ENCODE peak calls at places on chromosomes 3 and 15, in seven cellular contexts. Y is IMR-90, A is mesendoderm, L is mesenchymal stem cell, V is neuronal stem cell, C is H9, N is trophoblast cell. M is an unnamed sample.
A peak's percentile ranks its signal among the peaks of the same experiment; 100 is the strongest.

GRCh38 chr15:83062768-83063180 is 4.3 kb downstream of the BTBD1 start:
- DNase-seq in L (no peak), V (no peak), Y (no peak), N (no peak), C (no peak), A (no peak), M (no peak)

GRCh38 chr3:20326537-20326936 is 140.5 kb upstream of the SGO1 start:
- DNase-seq in A (no peak), V (no peak), L (no peak), N (peak; percentile 31), C (no peak), Y (no peak), M (no peak)

GRCh38 chr3:190718097-190718496 is 144.4 kb downstream of the GMNC start:
- DNase-seq in V (no peak), L (no peak), N (no peak), C (peak; percentile 43), A (peak; percentile 56), Y (no peak), M (no peak)

GRCh38 chr15:66682865-66683264 is 19.2 kb upstream of the SMAD6 start:
- DNase-seq in C (no peak), V (no peak), N (peak; percentile 82), A (no peak), L (no peak), Y (peak; percentile 43), M (no peak)

GRCh38 chr3:128348075-128348474 is 118.6 kb downstream of the DNAJB8 start:
- DNase-seq in Y (no peak), V (no peak), L (no peak), A (no peak), C (no peak), N (no peak), M (no peak)

GRCh38 chr15:72486144-72486543 is 12.0 kb downstream of the ARIH1 start:
- DNase-seq in C (no peak), L (no peak), N (no peak), Y (no peak), V (no peak), A (no peak), M (no peak)

GRCh38 chr3:159174715-159175390 is 373.0 kb downstream of the MFSD1 start:
- DNase-seq in C (no peak), A (no peak), V (no peak), L (peak; percentile 72), Y (no peak), N (no peak), M (no peak)

GRCh38 chr3:23900744-23901143 is 16.0 kb downstream of the NKIRAS1 start:
- DNase-seq in A (no peak), Y (peak; percentile 71), C (no peak), N (peak; percentile 17), V (no peak), L (peak; percentile 77), M (no peak)

GRCh38 chr3:16370872-16371740 is 106.1 kb downstream of the OXNAD1 start:
- DNase-seq in V (no peak), L (no peak), N (peak; percentile 31), Y (peak; percentile 90), A (peak; percentile 26), C (no peak), M (no peak)

GRCh38 chr3:59320080-59320479 is 270.3 kb upstream of the CFAP20DC start:
- DNase-seq in V (peak; percentile 37), A (peak; percentile 26), C (no peak), Y (no peak), N (no peak), L (no peak), M (no peak)

GRCh38 chr3:187802928-187803259 is 57.6 kb upstream of the BCL6 start:
- DNase-seq in L (no peak), A (no peak), V (no peak), C (no peak), N (no peak), Y (no peak), M (no peak)

GRCh38 chr3:194937144-194937543 is 251.5 kb downstream of the FAM43A start:
- DNase-seq in A (no peak), N (no peak), Y (no peak), C (no peak), L (no peak), V (no peak), M (peak; percentile 14)

GRCh38 chr3:194936659-194937058 is 251.0 kb downstream of the FAM43A start:
- DNase-seq in L (no peak), Y (no peak), A (no peak), N (no peak), C (no peak), V (no peak), M (no peak)

GRCh38 chr3:194938845-194939531 is 253.3 kb downstream of the FAM43A start:
- DNase-seq in L (no peak), Y (peak; percentile 41), V (no peak), C (no peak), N (no peak), A (no peak), M (no peak)

GRCh38 chr3:194939532-194939909 is 253.8 kb downstream of the FAM43A start:
- DNase-seq in V (no peak), L (no peak), C (no peak), N (no peak), A (no peak), Y (no peak), M (no peak)

DNA sequence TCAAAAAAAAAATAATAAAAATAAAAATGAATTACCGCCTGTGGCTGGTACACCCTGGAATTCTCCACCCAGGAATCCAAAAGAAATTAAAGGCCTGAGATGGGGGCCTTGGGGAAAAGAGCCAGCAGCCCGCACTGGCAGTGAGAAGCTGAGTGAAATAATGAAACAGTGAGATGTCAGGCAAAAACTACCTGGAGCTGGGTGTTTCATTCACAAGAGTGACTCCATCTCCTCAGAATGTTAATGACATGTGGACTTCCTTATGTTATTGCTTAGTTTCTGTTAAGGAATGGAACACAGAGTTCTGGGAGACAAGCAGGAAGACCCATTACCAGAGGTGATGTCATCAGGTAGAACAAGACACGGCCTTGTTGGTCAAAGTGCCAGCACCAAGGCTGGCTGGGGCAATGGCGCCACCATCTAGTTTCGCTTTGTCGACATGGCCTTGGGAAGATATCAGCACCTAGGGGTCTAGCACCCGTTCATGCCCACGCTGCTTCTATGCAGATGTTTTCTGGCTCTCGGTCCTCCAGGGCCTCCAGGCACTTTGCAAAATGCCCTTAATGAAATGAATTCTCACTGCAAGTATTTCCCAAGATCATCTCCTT is 252.2 kb downstream of the FAM43A start:
- DNase-seq in L (no peak), Y (no peak), N (peak; percentile 79), C (no peak), V (no peak), A (no peak), M (peak; percentile 16)
- H3K23ac ChIP-seq in L (no peak overlapping the region), Y (no peak overlapping the region), N (no peak overlapping the region), C (no peak overlapping the region), V (no peak overlapping the region), A (no peak overlapping the region), M (no peak overlapping the region)

GRCh38 chr3:127064391-127065137 is 81.6 kb downstream of the PLXNA1 start:
- DNase-seq in V (no peak), L (peak; percentile 40), N (peak; percentile 90), Y (peak; percentile 54), C (no peak), A (no peak), M (no peak)

GRCh38 chr3:127059032-127059560 is 76.2 kb downstream of the PLXNA1 start:
- DNase-seq in A (no peak), Y (no peak), L (no peak), C (no peak), V (no peak), N (no peak), M (no peak)

GRCh38 chr3:127063916-127064315 is 81.0 kb downstream of the PLXNA1 start:
- DNase-seq in Y (no peak), C (no peak), N (peak; percentile 57), A (no peak), L (no peak), V (no peak), M (no peak)

GRCh38 chr3:127062926-127063325 is 80.0 kb downstream of the PLXNA1 start:
- DNase-seq in A (no peak), C (no peak), N (no peak), V (no peak), L (no peak), Y (no peak), M (no peak)

GRCh38 chr3:127061641-127062040 is 78.7 kb downstream of the PLXNA1 start:
- DNase-seq in N (no peak), L (no peak), A (peak; percentile 73), Y (no peak), C (peak; percentile 62), V (no peak), M (no peak)
- H3K23ac ChIP-seq in N (no peak overlapping the region), L (no peak overlapping the region), A (no peak overlapping the region), Y (no peak overlapping the region), C (no peak overlapping the region), V (no peak overlapping the region), M (no peak overlapping the region)

GRCh38 chr15:56464893-56465520 is at the start of gene MNS1:
- DNase-seq in V (peak; percentile 62), N (peak; percentile 97), A (peak; percentile 98), C (peak; percentile 96), L (peak; percentile 91), Y (peak; percentile 96), M (no peak)
- H3K23ac ChIP-seq in V (peak within 1 kb of the TSS; percentile 3), N (no peak within 1 kb of the TSS), A (no peak within 1 kb of the TSS), C (no peak within 1 kb of the TSS), L (no peak within 1 kb of the TSS), Y (no peak within 1 kb of the TSS), M (no peak within 1 kb of the TSS)

GRCh38 chr15:64552281-64552948 is 92.0 kb downstream of the ZNF609 start:
- DNase-seq in V (no peak), A (peak; percentile 21), C (no peak), Y (no peak), L (no peak), N (no peak), M (no peak)
- H3K23ac ChIP-seq in V (no peak overlapping the region), A (no peak overlapping the region), C (no peak overlapping the region), Y (no peak overlapping the region), L (no peak overlapping the region), N (no peak overlapping the region), M (no peak overlapping the region)

DNA sequence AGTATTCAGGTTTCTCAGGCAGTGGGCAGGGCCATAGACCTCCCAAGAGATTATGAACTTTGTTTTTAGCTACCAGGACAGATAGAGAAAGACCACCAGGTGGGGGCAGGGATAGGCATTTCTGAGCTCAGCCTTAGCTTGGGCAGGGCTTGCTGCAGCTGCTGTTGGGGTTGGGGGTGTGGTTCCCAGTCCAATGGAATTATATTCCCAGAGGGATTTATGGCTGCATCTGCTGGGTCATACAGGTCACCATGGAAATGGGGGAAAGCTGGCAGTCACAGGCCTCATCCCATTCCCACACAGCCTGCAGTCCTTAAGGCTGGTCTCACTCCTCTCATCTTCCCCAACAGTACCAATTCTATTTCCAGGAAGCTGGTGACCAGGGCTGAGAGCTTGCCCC is 144.6 kb upstream of the ZPLD1 start:
- DNase-seq in A (no peak), N (no peak), Y (no peak), V (no peak), C (no peak), L (no peak), M (no peak)
- H3K23ac ChIP-seq in A (no peak overlapping the region), N (no peak overlapping the region), Y (no peak overlapping the region), V (no peak overlapping the region), C (no peak overlapping the region), L (no peak overlapping the region), M (no peak overlapping the region)

GRCh38 chr3:58260733-58261132 is 23.1 kb downstream of the ABHD6 start:
- DNase-seq in N (no peak), Y (peak; percentile 64), C (no peak), A (no peak), L (peak; percentile 42), V (no peak), M (no peak)
- H3K23ac ChIP-seq in N (no peak overlapping the region), Y (no peak overlapping the region), C (no peak overlapping the region), A (no peak overlapping the region), L (no peak overlapping the region), V (no peak overlapping the region), M (no peak overlapping the region)

GRCh38 chr15:52480990-52481389 is 47.7 kb downstream of the MYO5A start:
- DNase-seq in A (no peak), V (no peak), L (no peak), C (no peak), N (no peak), Y (no peak), M (no peak)
- H3K23ac ChIP-seq in A (no peak overlapping the region), V (no peak overlapping the region), L (no peak overlapping the region), C (no peak overlapping the region), N (no peak overlapping the region), Y (no peak overlapping the region), M (no peak overlapping the region)

M was measured in H1.